ENCODE peak calls at places on chromosomes 6 and 20, in four cellular contexts. U, P, Z and C are unnamed samples.

GRCh38 chr6:131954099-131954774 is 3.1 kb upstream of the CCN2 start:
- DNase-seq in U (no peak), P (no peak), Z (peak; percentile 79), C (no peak)

GRCh38 chr6:19368511-19368910 is 468.7 kb upstream of the ID4 start:
- DNase-seq in Z (peak; percentile 75), U (peak; percentile 2), P (no peak), C (no peak)

GRCh38 chr6:148457137-148457842 is 114.7 kb downstream of the SASH1 start:
- DNase-seq in P (no peak), Z (peak; percentile 79), U (no peak), C (no peak)

GRCh38 chr20:39019805-39020325 is 57.7 kb downstream of the DHX35 start:
- DNase-seq in Z (no peak), P (no peak), U (no peak), C (peak; percentile 69)

GRCh38 chr20:37650661-37651060 is 43.2 kb upstream of the CTNNBL1 start:
- DNase-seq in P (no peak), U (peak; percentile 62), Z (no peak), C (no peak)

GRCh38 chr6:151497935-151498726 is 4.3 kb downstream of the CCDC170 start:
- DNase-seq in Z (no peak), U (no peak), P (peak; percentile 75), C (peak; percentile 42)

GRCh38 chr6:167712332-167713087 is 114.2 kb upstream of the AFDN start:
- DNase-seq in U (no peak), Z (no peak), P (no peak), C (no peak)

GRCh38 chr20:5135363-5136012 is 8.7 kb downstream of the CDS2 start:
- DNase-seq in U (no peak), Z (no peak), P (no peak), C (no peak)

GRCh38 chr6:4280721-4281120 is 145.3 kb upstream of the ECI2 start:
- DNase-seq in U (no peak), Z (peak; percentile 93), P (no peak), C (no peak)

GRCh38 chr20:36030143-36030542 is 61.8 kb downstream of the CNBD2 start:
- DNase-seq in U (no peak), P (no peak), Z (no peak), C (no peak)

GRCh38 chr6:31172973-31173384 is 2.5 kb upstream of the POU5F1 start:
- DNase-seq in P (no peak), U (peak; percentile 38), Z (no peak), C (no peak)

GRCh38 chr20:58753929-58754551 is 61.4 kb downstream of the NPEPL1 start:
- DNase-seq in P (no peak), Z (no peak), U (no peak), C (no peak)

GRCh38 chr6:48078092-48078491 is 32.9 kb downstream of the PTCHD4 start:
- DNase-seq in Z (peak; percentile 47), U (no peak), P (no peak), C (no peak)

GRCh38 chr6:116682334-116682712 is 1.3 kb downstream of the KPNA5 start:
- DNase-seq in U (peak; percentile 19), Z (peak; percentile 68), P (no peak), C (no peak)

GRCh38 chr6:116954335-116954734 is 77.3 kb downstream of the RFX6 start:
- DNase-seq in U (no peak), P (no peak), Z (no peak), C (no peak)

GRCh38 chr20:34877002-34877264 is 521 bp downstream of the ACSS2 start:
- DNase-seq in U (no peak), Z (peak; percentile 12), P (no peak), C (no peak)

GRCh38 chr6:37456816-37457560 is 24.0 kb downstream of the CMTR1 start:
- DNase-seq in P (no peak), Z (peak; percentile 93), U (no peak), C (no peak)

GRCh38 chr20:63317601-63318291 is 24.8 kb downstream of the COL20A1 start:
- DNase-seq in P (no peak), Z (no peak), U (no peak), C (no peak)

GRCh38 chr6:131136021-131136847 is 967 bp downstream of the AKAP7 start:
- DNase-seq in P (peak; percentile 73), U (no peak), Z (peak; percentile 34), C (no peak)

GRCh38 chr20:6576721-6577120 is 190.8 kb upstream of the BMP2 start:
- DNase-seq in U (no peak), Z (peak; percentile 86), P (no peak), C (no peak)

GRCh38 chr6:35073766-35074471 is 67.2 kb downstream of the TCP11 start:
- DNase-seq in Z (no peak), P (no peak), U (no peak), C (no peak)

GRCh38 chr6:144561455-144562043 is 276.4 kb downstream of the UTRN start:
- DNase-seq in Z (no peak), P (no peak), U (no peak), C (no peak)

GRCh38 chr6:161257778-161258457 is 15.9 kb downstream of the AGPAT4 start:
- DNase-seq in P (no peak), Z (peak; percentile 99), U (no peak), C (no peak)

GRCh38 chr20:49541733-49542513 is 26.0 kb downstream of the PTGIS start:
- DNase-seq in Z (peak; percentile 53), P (peak; percentile 90), U (peak; percentile 88), C (peak; percentile 78)

GRCh38 chr20:38723982-38724602 is at the start of gene SLC32A1:
- DNase-seq in U (peak; percentile 71), Z (no peak), P (no peak), C (no peak)

GRCh38 chr6:106381871-106382270 is 21.4 kb downstream of the CRYBG1 start:
- DNase-seq in Z (no peak), U (no peak), P (no peak), C (peak; percentile 41)

GRCh38 chr20:50680106-50680960 is 11.0 kb downstream of the RIPOR3 start:
- DNase-seq in U (no peak), P (peak; percentile 90), Z (peak; percentile 45), C (no peak)

GRCh38 chr6:150142657-150143501 is at the start of gene PPP1R14C:
- DNase-seq in Z (peak; percentile 51), P (no peak), U (peak; percentile 86), C (no peak)

GRCh38 chr6:96015791-96016776 is at the start of gene FUT9:
- DNase-seq in U (peak; percentile 94), P (no peak), Z (peak; percentile 9), C (peak; percentile 34)

GRCh38 chr6:96013531-96013930 is 2.2 kb upstream of the FUT9 start:
- DNase-seq in Z (no peak), P (no peak), U (no peak), C (no peak)

GRCh38 chr6:96015321-96015790 is 418 bp upstream of the FUT9 start:
- DNase-seq in U (peak; percentile 92), Z (peak; percentile 5), P (no peak), C (peak; percentile 61)

GRCh38 chr6:96016781-96017180 is 1.0 kb downstream of the FUT9 start:
- DNase-seq in Z (no peak), U (no peak), P (no peak), C (no peak)

GRCh38 chr6:96014846-96015245 is 928 bp upstream of the FUT9 start:
- DNase-seq in Z (no peak), P (no peak), U (no peak), C (no peak)
- H2AFZ ChIP-seq in Z (no peak overlapping the region), P (no peak overlapping the region), U (peak overlapping the region; percentile 98), C (peak overlapping the region; percentile 10)

GRCh38 chr6:87127737-87128136 is 27.6 kb upstream of the ZNF292 start:
- DNase-seq in P (no peak), Z (no peak), U (no peak), C (no peak)

GRCh38 chr6:87126501-87126900 is 28.9 kb upstream of the ZNF292 start:
- DNase-seq in U (no peak), Z (no peak), P (no peak), C (no peak)

GRCh38 chr6:87118054-87118453 is 23.1 kb upstream of the CGA start:
- DNase-seq in Z (peak; percentile 38), U (no peak), P (peak; percentile 5), C (no peak)

GRCh38 chr6:87124074-87124473 is 29.2 kb upstream of the CGA start:
- DNase-seq in P (no peak), Z (no peak), U (no peak), C (no peak)

GRCh38 chr6:87122477-87122876 is 27.6 kb upstream of the CGA start:
- DNase-seq in P (no peak), Z (no peak), U (no peak), C (no peak)
- TF ChIP-seq EZH2 in P (no peak), Z (no peak), U (no peak), C (no peak)

GRCh38 chr20:43835944-43836540 is 78.6 kb upstream of the TOX2 start:
- DNase-seq in Z (no peak), P (no peak), U (no peak), C (no peak)

GRCh38 chr20:43836790-43837189 is 77.9 kb upstream of the TOX2 start:
- DNase-seq in U (no peak), P (no peak), Z (no peak), C (no peak)

GRCh38 chr20:43839793-43840199 is 74.9 kb upstream of the TOX2 start:
- DNase-seq in P (no peak), U (no peak), Z (no peak), C (peak; percentile 17)

GRCh38 chr20:43838703-43839060 is 76.0 kb upstream of the TOX2 start:
- DNase-seq in U (no peak), Z (no peak), P (no peak), C (no peak)

GRCh38 chr20:43837856-43838702 is 76.6 kb upstream of the TOX2 start:
- DNase-seq in P (no peak), Z (no peak), U (no peak), C (no peak)
- H2AFZ ChIP-seq in P (no peak overlapping the region), Z (no peak overlapping the region), U (no peak overlapping the region), C (no peak overlapping the region)

GRCh38 chr20:3678893-3679720 is 2.7 kb downstream of the ADAM33 start:
- DNase-seq in P (no peak), Z (no peak), U (no peak), C (no peak)

GRCh38 chr20:3679749-3680700 is 1.8 kb downstream of the ADAM33 start:
- DNase-seq in U (peak; percentile 27), P (no peak), Z (peak; percentile 79), C (no peak)

GRCh38 chr20:3680701-3681351 is 984 bp downstream of the ADAM33 start:
- DNase-seq in Z (no peak), U (peak; percentile 51), P (no peak), C (no peak)

GRCh38 chr20:3681352-3681930 is 369 bp downstream of the ADAM33 start:
- DNase-seq in U (no peak), Z (no peak), P (no peak), C (no peak)

DNA sequence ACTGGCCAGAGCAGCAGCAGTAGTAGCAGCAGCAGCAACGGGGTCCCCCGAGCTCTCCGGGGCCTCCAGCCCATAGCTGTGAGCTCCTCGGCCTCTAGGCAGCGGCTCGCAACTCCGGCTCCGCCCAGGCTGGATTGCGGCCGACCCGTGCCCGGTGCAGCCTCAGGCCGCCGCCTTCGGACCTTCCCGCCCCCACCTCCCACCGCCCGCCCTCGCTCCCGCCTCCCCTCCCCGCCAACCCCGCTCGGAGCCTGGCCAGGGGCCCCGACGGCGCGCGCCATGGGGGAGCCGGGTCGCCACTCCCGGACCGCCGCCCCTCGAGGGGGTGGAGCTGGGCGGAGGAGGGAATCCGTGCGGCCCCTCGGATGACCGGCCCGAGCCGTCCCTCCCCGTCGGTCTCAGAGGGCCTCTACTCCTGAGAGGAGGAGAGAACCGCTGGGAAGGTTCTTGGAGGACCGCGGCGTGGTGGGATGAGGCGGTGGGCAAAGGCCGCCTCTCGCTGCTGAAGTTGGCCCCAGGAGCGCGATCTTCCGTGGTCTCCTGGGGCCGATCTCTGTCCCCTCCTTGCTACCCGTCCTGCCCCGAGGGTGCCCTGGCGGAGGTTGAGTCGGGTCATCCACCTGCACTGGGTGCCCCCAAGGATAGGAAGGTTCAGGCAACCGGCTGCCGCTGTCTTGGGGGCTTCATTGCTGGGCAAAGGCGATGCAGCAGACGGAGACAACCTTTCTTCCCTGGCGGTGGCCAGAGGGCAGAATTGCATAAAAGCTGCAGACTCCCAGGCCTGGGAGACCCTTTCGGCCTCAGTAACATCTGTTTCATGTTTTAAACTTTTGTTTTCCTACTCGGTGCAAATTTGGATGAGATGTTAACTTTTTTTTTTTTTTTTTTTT is at the start of gene ADAM33:
- DNase-seq in U (peak; percentile 75), P (no peak), Z (no peak), C (no peak)
- TF ChIP-seq EZH2 in U (no peak), P (peak; percentile 80), Z (no peak), C (no peak)